ENCODE peak calls at places on chromosome 15, in four cellular contexts. Q, E, X and V are unnamed samples. For H3K4me1, the result is how much of the 10 kb centered on the place peaks cover.

GRCh38 chr15:31461911-31462480 is 135.4 kb downstream of the KLF13 start:
- DNase-seq in E (peak), Q (no peak), X (no peak), V (no peak)

GRCh38 chr15:96435841-96436240 is 105.3 kb downstream of the NR2F2 start:
- DNase-seq in E (no peak), Q (no peak), X (no peak), V (no peak)

GRCh38 chr15:98174286-98174685 is 213.8 kb downstream of the ARRDC4 start:
- DNase-seq in E (no peak), X (no peak), Q (no peak), V (no peak)

GRCh38 chr15:98612490-98613110 is 35.7 kb upstream of the IGF1R start:
- DNase-seq in Q (peak), X (no peak), E (no peak), V (no peak)

GRCh38 chr15:97502038-97502437 is 458.5 kb upstream of the ARRDC4 start:
- DNase-seq in Q (no peak), E (no peak), X (no peak), V (no peak)

GRCh38 chr15:75573001-75573400 is 6.1 kb downstream of the PTPN9 start:
- DNase-seq in E (no peak), Q (no peak), X (no peak), V (no peak)

GRCh38 chr15:33608714-33609113 is 297.9 kb downstream of the RYR3 start:
- DNase-seq in X (peak), E (no peak), Q (no peak), V (no peak)

GRCh38 chr15:48631191-48631770 is 14.2 kb downstream of the FBN1 start:
- DNase-seq in X (no peak), Q (no peak), E (no peak), V (no peak)

GRCh38 chr15:44550256-44550655 is 13.3 kb downstream of the EIF3J start:
- DNase-seq in Q (no peak), X (no peak), E (no peak), V (no peak)

GRCh38 chr15:88013111-88013510 is 243.4 kb downstream of the NTRK3 start:
- DNase-seq in X (no peak), E (no peak), Q (no peak), V (no peak)

GRCh38 chr15:73949496-73949895 is 23.2 kb downstream of the LOXL1 start:
- DNase-seq in Q (no peak), E (no peak), X (no peak), V (no peak)

GRCh38 chr15:58926823-58927222 is 6.7 kb downstream of the SLTM start:
- DNase-seq in E (no peak), Q (no peak), X (no peak), V (no peak)

GRCh38 chr15:37425541-37425940 is 325.2 kb upstream of the MEIS2 start:
- DNase-seq in E (no peak), Q (no peak), X (no peak), V (no peak)

GRCh38 chr15:75063889-75064288 is 40.5 kb downstream of the PPCDC start:
- DNase-seq in E (no peak), Q (no peak), X (no peak), V (no peak)

GRCh38 chr15:91150492-91151160 is 50.6 kb downstream of the SV2B start:
- DNase-seq in X (no peak), E (no peak), Q (peak), V (no peak)

GRCh38 chr15:36479200-36479896 is 100.1 kb upstream of the CDIN1 start:
- DNase-seq in Q (no peak), X (no peak), E (no peak), V (no peak)

GRCh38 chr15:68775671-68776476 is 44.8 kb downstream of the ANP32A start:
- DNase-seq in X (no peak), Q (no peak), E (peak), V (no peak)

GRCh38 chr15:38667875-38668274 is 103.3 kb upstream of the RASGRP1 start:
- DNase-seq in Q (no peak), X (no peak), E (no peak), V (no peak)

GRCh38 chr15:76309561-76310330 is 1.5 kb downstream of the ETFA start:
- DNase-seq in Q (no peak), E (no peak), X (no peak), V (no peak)

GRCh38 chr15:43204016-43204901 is 16.6 kb downstream of the EPB42 start:
- DNase-seq in E (peak), X (peak), Q (peak), V (peak)

GRCh38 chr15:51104512-51104911 is 9.8 kb upstream of the TNFAIP8L3 start:
- DNase-seq in Q (no peak), X (no peak), E (peak), V (peak)

GRCh38 chr15:82597815-82598214 is 49.3 kb downstream of the CPEB1 start:
- DNase-seq in Q (no peak), X (no peak), E (no peak), V (no peak)

GRCh38 chr15:96767703-96768434 is 437.4 kb downstream of the NR2F2 start:
- DNase-seq in X (no peak), Q (peak), E (no peak), V (no peak)

GRCh38 chr15:98127612-98128011 is 167.1 kb downstream of the ARRDC4 start:
- DNase-seq in Q (no peak), E (no peak), X (no peak), V (no peak)

GRCh38 chr15:43943511-43943910 is 116.7 kb downstream of the WDR76 start:
- DNase-seq in E (no peak), X (no peak), Q (peak), V (no peak)

GRCh38 chr15:93985173-93985572 is 246.2 kb upstream of the MCTP2 start:
- DNase-seq in X (no peak), Q (no peak), E (no peak), V (no peak)

GRCh38 chr15:40358492-40359353 is 704 bp downstream of the DISP2 start:
- DNase-seq in Q (no peak), X (no peak), E (no peak), V (no peak)

GRCh38 chr15:27768731-27769510 is 330.2 kb downstream of the OCA2 start:
- DNase-seq in Q (peak), X (no peak), E (no peak), V (no peak)

GRCh38 chr15:75199347-75199976 is 2.2 kb upstream of the C15orf39 start:
- DNase-seq in Q (no peak), X (no peak), E (no peak), V (no peak)

GRCh38 chr15:43854801-43855200 is 28.0 kb downstream of the WDR76 start:
- DNase-seq in Q (no peak), E (no peak), X (no peak), V (no peak)

GRCh38 chr15:98120561-98120960 is 160.1 kb downstream of the ARRDC4 start:
- DNase-seq in E (no peak), Q (no peak), X (no peak), V (no peak)

GRCh38 chr15:73087121-73087520 is 34.9 kb downstream of the NEO1 start:
- DNase-seq in Q (no peak), E (no peak), X (no peak), V (no peak)

GRCh38 chr15:64246364-64247189 is 83.8 kb upstream of the PPIB start:
- DNase-seq in E (no peak), Q (no peak), X (peak), V (no peak)

GRCh38 chr15:58669108-58669507 is 80.4 kb downstream of the ADAM10 start:
- DNase-seq in E (no peak), Q (no peak), X (no peak), V (no peak)

GRCh38 chr15:62878070-62878469 is 164.5 kb upstream of the TPM1 start:
- DNase-seq in X (no peak), Q (no peak), E (no peak), V (no peak)

GRCh38 chr15:62877276-62877857 is 165.2 kb upstream of the TPM1 start:
- DNase-seq in X (no peak), Q (no peak), E (no peak), V (no peak)

GRCh38 chr15:62879770-62880169 is 162.8 kb upstream of the TPM1 start:
- DNase-seq in Q (no peak), E (no peak), X (no peak), V (no peak)

GRCh38 chr15:62881056-62881455 is 161.5 kb upstream of the TPM1 start:
- DNase-seq in X (no peak), Q (no peak), E (no peak), V (no peak)

DNA sequence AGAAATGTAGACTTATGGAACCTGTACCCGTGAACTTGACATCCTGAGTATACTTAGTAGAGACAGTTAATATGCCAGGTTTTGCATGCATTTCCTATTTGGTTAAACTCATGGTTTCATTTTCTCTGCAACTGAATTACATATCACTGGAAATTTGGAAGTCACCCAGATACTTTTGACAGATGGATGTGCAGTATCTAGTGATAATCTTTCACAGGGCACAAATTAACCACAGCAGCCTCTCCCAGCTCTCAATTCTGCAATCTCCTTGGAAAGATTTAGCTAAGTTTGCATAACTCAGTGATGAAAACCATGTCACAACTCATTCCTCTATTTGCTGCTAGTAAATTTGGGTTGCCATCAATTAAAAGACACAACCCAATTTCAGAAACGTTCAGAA is 162.3 kb upstream of the TPM1 start:
- DNase-seq in E (no peak), X (no peak), Q (no peak), V (no peak)
- TF ChIP-seq EP300 in E (no peak), X (no peak), Q (no peak), V (no peak)

GRCh38 chr15:25859838-25860645 is 3.1 kb downstream of the ATP10A start:
- DNase-seq in E (peak), Q (no peak), X (no peak), V (peak)
- TF ChIP-seq POLR2AphosphoS5 in E (peak), Q (peak), X (no peak), V (no peak)

DNA sequence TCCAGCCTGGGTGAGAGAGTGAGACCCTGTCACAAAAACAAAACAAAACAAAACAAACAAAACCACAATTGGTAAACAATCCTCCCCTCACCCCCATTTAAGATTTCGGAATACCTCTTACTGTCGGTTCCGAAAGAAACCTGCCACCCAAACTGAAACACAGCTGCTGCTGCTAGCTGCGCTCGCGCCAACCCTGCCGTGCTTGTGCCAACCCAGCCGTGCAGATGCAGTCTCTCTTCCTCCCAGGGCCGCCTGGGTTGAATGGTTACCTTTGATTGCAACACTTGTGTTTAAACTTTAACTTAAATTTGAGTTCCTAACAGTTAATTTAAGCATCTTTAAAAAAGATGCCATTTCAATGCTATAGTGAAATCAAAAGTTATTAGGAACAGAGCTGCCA is 28.5 kb upstream of the SPTBN5 start:
- DNase-seq in X (no peak), E (no peak), Q (no peak), V (peak)
- H3K4me1 ChIP-seq in X (half or more), E (half or more), Q (half or more), V (under half)

GRCh38 chr15:71237456-71238188 is 122.4 kb downstream of the THSD4 start:
- DNase-seq in X (peak), Q (no peak), E (peak), V (no peak)

GRCh38 chr15:71245588-71245987 is 130.3 kb downstream of the THSD4 start:
- DNase-seq in E (no peak), Q (no peak), X (no peak), V (no peak)

GRCh38 chr15:71238926-71239325 is 123.7 kb downstream of the THSD4 start:
- DNase-seq in E (no peak), Q (no peak), X (no peak), V (no peak)

GRCh38 chr15:71239592-71240364 is 124.5 kb downstream of the THSD4 start:
- DNase-seq in Q (no peak), X (no peak), E (no peak), V (no peak)

GRCh38 chr15:71242292-71242691 is 127.0 kb downstream of the THSD4 start:
- DNase-seq in E (no peak), X (no peak), Q (no peak), V (no peak)
- TF ChIP-seq EP300 in E (no peak), X (no peak), Q (no peak), V (no peak)

DNA sequence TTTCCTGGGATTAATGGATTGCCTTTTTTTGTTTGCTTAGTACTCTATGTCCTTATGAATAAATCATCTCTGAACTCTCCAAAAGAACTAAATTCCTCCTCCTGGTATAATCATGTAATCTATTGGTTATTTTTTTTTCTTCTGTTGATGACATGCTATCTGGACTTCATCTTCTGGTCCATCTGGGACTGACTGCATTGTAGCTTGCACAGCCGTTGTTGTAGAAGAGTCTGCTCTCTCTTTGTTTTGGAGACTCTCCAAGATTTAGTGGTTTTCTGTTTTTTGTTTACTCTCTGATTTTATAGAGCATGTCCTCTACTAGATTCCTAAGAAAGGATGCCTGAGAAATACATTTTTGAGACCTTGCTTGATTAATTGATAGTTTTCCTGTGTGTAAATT is 19.1 kb downstream of the IREB2 start:
- DNase-seq in Q (no peak), X (no peak), E (no peak), V (no peak)
- TF ChIP-seq POLR2AphosphoS5 in Q (no peak), X (no peak), E (no peak), V (no peak)

GRCh38 chr15:66766282-66767228 is 64.5 kb downstream of the SMAD6 start:
- DNase-seq in X (no peak), E (no peak), Q (no peak), V (no peak)

GRCh38 chr15:66765478-66766281 is 63.6 kb downstream of the SMAD6 start:
- DNase-seq in Q (no peak), E (peak), X (peak), V (no peak)

GRCh38 chr15:66763186-66764066 is 61.4 kb downstream of the SMAD6 start:
- DNase-seq in Q (no peak), E (peak), X (no peak), V (peak)

GRCh38 chr15:66761723-66762595 is 59.9 kb downstream of the SMAD6 start:
- DNase-seq in X (no peak), E (no peak), Q (no peak), V (no peak)

DNA sequence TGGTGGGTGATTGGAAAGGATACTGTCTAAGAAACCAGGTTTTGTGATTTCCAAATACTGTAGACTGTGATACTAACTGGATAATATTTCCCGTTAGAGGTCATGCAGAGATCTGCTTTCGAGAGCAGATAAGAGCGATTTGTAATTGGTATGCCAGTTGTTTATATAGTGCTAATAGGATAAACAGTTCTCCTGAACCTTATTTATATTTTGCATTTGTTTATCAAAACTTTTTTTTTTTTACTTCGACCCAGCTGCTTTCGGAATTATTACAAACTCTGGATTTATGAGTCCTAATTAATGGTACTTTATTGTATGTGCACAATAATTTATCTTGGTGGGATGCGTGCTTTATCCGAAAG is 62.0 kb downstream of the SMAD6 start:
- DNase-seq in X (no peak), Q (no peak), E (no peak), V (no peak)
- H3K4me1 ChIP-seq in X (half or more), Q (half or more), E (half or more), V (half or more)

GRCh38 chr15:29669823-29670222 is 152.4 kb downstream of the TJP1 start:
- DNase-seq in E (no peak), Q (no peak), X (no peak), V (no peak)
- TF ChIP-seq EP300 in E (no peak), Q (no peak), X (no peak), V (no peak)